ENCODE peak calls at places on chromosomes 7 and 10, in five cellular contexts. One of them, this sample, is unnamed.

GRCh38 chr7:2927592-2927991 is 83.5 kb upstream of the GNA12 start:
- DNase-seq in right lobe of liver: peak
- DNase-seq in A549: no peak
- DNase-seq in neural progenitor cell: no peak
- DNase-seq in aorta: peak
- DNase-seq in this sample: no peak

GRCh38 chr10:116748041-116748440 is 5.7 kb upstream of the HSPA12A start:
- DNase-seq in right lobe of liver: no peak
- DNase-seq in A549: peak
- DNase-seq in neural progenitor cell: no peak
- DNase-seq in aorta: no peak
- DNase-seq in this sample: peak

GRCh38 chr7:151039850-151040548 is 8.3 kb upstream of the ASIC3 start:
- DNase-seq in right lobe of liver: no peak
- DNase-seq in A549: no peak
- DNase-seq in neural progenitor cell: no peak
- DNase-seq in aorta: no peak
- DNase-seq in this sample: no peak

GRCh38 chr7:97752215-97752614 is 20.3 kb downstream of the TAC1 start:
- DNase-seq in right lobe of liver: no peak
- DNase-seq in A549: no peak
- DNase-seq in neural progenitor cell: no peak
- DNase-seq in aorta: no peak
- DNase-seq in this sample: no peak

GRCh38 chr7:128167316-128167691 is 73.8 kb upstream of the LEP start:
- DNase-seq in right lobe of liver: peak
- DNase-seq in A549: peak
- DNase-seq in neural progenitor cell: peak
- DNase-seq in aorta: no peak
- DNase-seq in this sample: peak

GRCh38 chr7:2586326-2587020 is 27.7 kb downstream of the IQCE start:
- DNase-seq in right lobe of liver: no peak
- DNase-seq in A549: no peak
- DNase-seq in neural progenitor cell: no peak
- DNase-seq in aorta: no peak
- DNase-seq in this sample: no peak

GRCh38 chr7:151863386-151864079 is 13.4 kb downstream of the PRKAG2 start:
- DNase-seq in right lobe of liver: peak
- DNase-seq in A549: no peak
- DNase-seq in neural progenitor cell: peak
- DNase-seq in aorta: peak
- DNase-seq in this sample: no peak

GRCh38 chr7:83739527-83739926 is 90.6 kb upstream of the SEMA3E start:
- DNase-seq in right lobe of liver: no peak
- DNase-seq in A549: no peak
- DNase-seq in neural progenitor cell: no peak
- DNase-seq in aorta: no peak
- DNase-seq in this sample: no peak

GRCh38 chr10:68163735-68164134 is 54.4 kb downstream of the MYPN start:
- DNase-seq in right lobe of liver: no peak
- DNase-seq in A549: no peak
- DNase-seq in neural progenitor cell: no peak
- DNase-seq in aorta: no peak
- DNase-seq in this sample: no peak

GRCh38 chr10:73456187-73456890 is 23.0 kb upstream of the MSS51 start:
- DNase-seq in right lobe of liver: no peak
- DNase-seq in A549: no peak
- DNase-seq in neural progenitor cell: no peak
- DNase-seq in aorta: no peak
- DNase-seq in this sample: no peak

GRCh38 chr7:33107136-33108066 is 1.8 kb downstream of the RP9 start:
- DNase-seq in right lobe of liver: no peak
- DNase-seq in A549: peak
- DNase-seq in neural progenitor cell: peak
- DNase-seq in aorta: no peak
- DNase-seq in this sample: peak

GRCh38 chr10:98340946-98341345 is 73.0 kb upstream of the LOXL4 start:
- DNase-seq in right lobe of liver: no peak
- DNase-seq in A549: no peak
- DNase-seq in neural progenitor cell: no peak
- DNase-seq in aorta: no peak
- DNase-seq in this sample: no peak

GRCh38 chr10:2610946-2611345 is 456.4 kb upstream of the PFKP start:
- DNase-seq in right lobe of liver: no peak
- DNase-seq in A549: no peak
- DNase-seq in neural progenitor cell: peak
- DNase-seq in aorta: no peak
- DNase-seq in this sample: no peak

GRCh38 chr7:115328018-115328417 is 406.1 kb downstream of the MDFIC start:
- DNase-seq in right lobe of liver: no peak
- DNase-seq in A549: no peak
- DNase-seq in neural progenitor cell: no peak
- DNase-seq in aorta: no peak
- DNase-seq in this sample: no peak

GRCh38 chr7:4789194-4790077 is 14.0 kb downstream of the AP5Z1 start:
- DNase-seq in right lobe of liver: no peak
- DNase-seq in A549: no peak
- DNase-seq in neural progenitor cell: no peak
- DNase-seq in aorta: no peak
- DNase-seq in this sample: no peak

GRCh38 chr7:146116452-146117219 is at the start of gene CNTNAP2:
- DNase-seq in right lobe of liver: no peak
- DNase-seq in A549: no peak
- DNase-seq in neural progenitor cell: peak
- DNase-seq in aorta: no peak
- DNase-seq in this sample: peak

GRCh38 chr10:109040622-109041021 is 882.7 kb downstream of the XPNPEP1 start:
- DNase-seq in right lobe of liver: no peak
- DNase-seq in A549: no peak
- DNase-seq in neural progenitor cell: no peak
- DNase-seq in aorta: no peak
- DNase-seq in this sample: no peak

GRCh38 chr10:93254180-93254847 is 180.6 kb downstream of the CYP26A1 start:
- DNase-seq in right lobe of liver: peak
- DNase-seq in A549: no peak
- DNase-seq in neural progenitor cell: no peak
- DNase-seq in aorta: no peak
- DNase-seq in this sample: no peak

GRCh38 chr7:37414352-37414983 is 34.2 kb downstream of the ELMO1 start:
- DNase-seq in right lobe of liver: peak
- DNase-seq in A549: no peak
- DNase-seq in neural progenitor cell: no peak
- DNase-seq in aorta: no peak
- DNase-seq in this sample: no peak

GRCh38 chr10:48598243-48598935 is 6.5 kb downstream of the ARHGAP22 start:
- DNase-seq in right lobe of liver: no peak
- DNase-seq in A549: no peak
- DNase-seq in neural progenitor cell: no peak
- DNase-seq in aorta: no peak
- DNase-seq in this sample: no peak

GRCh38 chr10:34713875-34714274 is 101.2 kb downstream of the PARD3 start:
- DNase-seq in right lobe of liver: no peak
- DNase-seq in A549: peak
- DNase-seq in neural progenitor cell: no peak
- DNase-seq in aorta: no peak
- DNase-seq in this sample: peak

GRCh38 chr10:80702143-80702542 is 164.4 kb downstream of the SH2D4B start:
- DNase-seq in right lobe of liver: no peak
- DNase-seq in A549: no peak
- DNase-seq in neural progenitor cell: no peak
- DNase-seq in aorta: no peak
- DNase-seq in this sample: no peak

GRCh38 chr10:30862486-30862885 is 169.2 kb downstream of the ZNF438 start:
- DNase-seq in right lobe of liver: no peak
- DNase-seq in A549: no peak
- DNase-seq in neural progenitor cell: no peak
- DNase-seq in aorta: no peak
- DNase-seq in this sample: no peak

GRCh38 chr7:157097569-157097968 is 41.2 kb upstream of the UBE3C start:
- DNase-seq in right lobe of liver: no peak
- DNase-seq in A549: no peak
- DNase-seq in neural progenitor cell: no peak
- DNase-seq in aorta: no peak
- DNase-seq in this sample: no peak

GRCh38 chr7:64533756-64534155 is 29.1 kb downstream of the ZNF680 start:
- DNase-seq in right lobe of liver: no peak
- DNase-seq in A549: no peak
- DNase-seq in neural progenitor cell: no peak
- DNase-seq in aorta: no peak
- DNase-seq in this sample: no peak

GRCh38 chr10:18164771-18165361 is 24.6 kb downstream of the CACNB2 start:
- DNase-seq in right lobe of liver: no peak
- DNase-seq in A549: no peak
- DNase-seq in neural progenitor cell: no peak
- DNase-seq in aorta: no peak
- DNase-seq in this sample: peak

GRCh38 chr7:63093481-63093880 is 905.2 kb upstream of the ZNF722 start:
- DNase-seq in right lobe of liver: no peak
- DNase-seq in A549: no peak
- DNase-seq in neural progenitor cell: no peak
- DNase-seq in aorta: no peak
- DNase-seq in this sample: peak

GRCh38 chr7:151091431-151091830 is 5.2 kb downstream of the AGAP3 start:
- DNase-seq in right lobe of liver: no peak
- DNase-seq in A549: peak
- DNase-seq in neural progenitor cell: peak
- DNase-seq in aorta: no peak
- DNase-seq in this sample: no peak

GRCh38 chr7:108178393-108178792 is 48.2 kb upstream of the LAMB4 start:
- DNase-seq in right lobe of liver: no peak
- DNase-seq in A549: no peak
- DNase-seq in neural progenitor cell: no peak
- DNase-seq in aorta: no peak
- DNase-seq in this sample: no peak

GRCh38 chr7:98520356-98520932 is 96.6 kb upstream of the NPTX2 start:
- DNase-seq in right lobe of liver: no peak
- DNase-seq in A549: peak
- DNase-seq in neural progenitor cell: no peak
- DNase-seq in aorta: no peak
- DNase-seq in this sample: no peak

GRCh38 chr7:150909192-150909591 is 56.9 kb downstream of the AOC1 start:
- DNase-seq in right lobe of liver: no peak
- DNase-seq in A549: no peak
- DNase-seq in neural progenitor cell: no peak
- DNase-seq in aorta: no peak
- DNase-seq in this sample: no peak

GRCh38 chr10:103254538-103255325 is 9.0 kb downstream of the RPEL1 start:
- DNase-seq in right lobe of liver: no peak
- DNase-seq in A549: peak
- DNase-seq in neural progenitor cell: no peak
- DNase-seq in aorta: no peak
- DNase-seq in this sample: peak

GRCh38 chr10:4174197-4174596 is 389.2 kb upstream of the KLF6 start:
- DNase-seq in right lobe of liver: no peak
- DNase-seq in A549: no peak
- DNase-seq in neural progenitor cell: peak
- DNase-seq in aorta: no peak
- DNase-seq in this sample: peak

GRCh38 chr7:73718438-73718881 is 1.0 kb downstream of the STX1A start:
- DNase-seq in right lobe of liver: no peak
- DNase-seq in A549: no peak
- DNase-seq in neural progenitor cell: no peak
- DNase-seq in aorta: no peak
- DNase-seq in this sample: peak

GRCh38 chr10:14325325-14325955 is 5.3 kb downstream of the FRMD4A start:
- DNase-seq in right lobe of liver: peak
- DNase-seq in A549: peak
- DNase-seq in neural progenitor cell: peak
- DNase-seq in aorta: peak
- DNase-seq in this sample: peak

GRCh38 chr10:33042565-33042964 is 84.5 kb upstream of the ITGB1 start:
- DNase-seq in right lobe of liver: no peak
- DNase-seq in A549: no peak
- DNase-seq in neural progenitor cell: no peak
- DNase-seq in aorta: no peak
- DNase-seq in this sample: no peak
- H3K27ac ChIP-seq in right lobe of liver: no peak
- H3K27ac ChIP-seq in A549: peak
- H3K27ac ChIP-seq in neural progenitor cell: no peak
- H3K27ac ChIP-seq in aorta: no peak
- H3K27ac ChIP-seq in this sample: no peak

GRCh38 chr7:140390466-140391190 is 7.7 kb downstream of the SLC37A3 start:
- DNase-seq in right lobe of liver: no peak
- DNase-seq in A549: no peak
- DNase-seq in neural progenitor cell: no peak
- DNase-seq in aorta: no peak
- DNase-seq in this sample: no peak

GRCh38 chr7:140391634-140392033 is 6.7 kb downstream of the SLC37A3 start:
- DNase-seq in right lobe of liver: no peak
- DNase-seq in A549: no peak
- DNase-seq in neural progenitor cell: no peak
- DNase-seq in aorta: no peak
- DNase-seq in this sample: no peak

GRCh38 chr7:140389445-140389844 is 8.9 kb downstream of the SLC37A3 start:
- DNase-seq in right lobe of liver: no peak
- DNase-seq in A549: no peak
- DNase-seq in neural progenitor cell: no peak
- DNase-seq in aorta: no peak
- DNase-seq in this sample: no peak

GRCh38 chr7:140393756-140394306 is 4.5 kb downstream of the SLC37A3 start:
- DNase-seq in right lobe of liver: no peak
- DNase-seq in A549: no peak
- DNase-seq in neural progenitor cell: no peak
- DNase-seq in aorta: no peak
- DNase-seq in this sample: no peak

GRCh38 chr7:140390034-140390433 is 8.3 kb downstream of the SLC37A3 start:
- DNase-seq in right lobe of liver: no peak
- DNase-seq in A549: no peak
- DNase-seq in neural progenitor cell: no peak
- DNase-seq in aorta: no peak
- DNase-seq in this sample: no peak
- H3K27ac ChIP-seq in right lobe of liver: no peak
- H3K27ac ChIP-seq in A549: no peak
- H3K27ac ChIP-seq in neural progenitor cell: no peak
- H3K27ac ChIP-seq in aorta: no peak
- H3K27ac ChIP-seq in this sample: no peak

GRCh38 chr10:88931548-88931947 is 21.0 kb downstream of the ACTA2 start:
- DNase-seq in right lobe of liver: no peak
- DNase-seq in A549: no peak
- DNase-seq in neural progenitor cell: no peak
- DNase-seq in aorta: no peak
- DNase-seq in this sample: no peak
- H3K27ac ChIP-seq in right lobe of liver: no peak
- H3K27ac ChIP-seq in A549: peak
- H3K27ac ChIP-seq in neural progenitor cell: no peak
- H3K27ac ChIP-seq in aorta: no peak
- H3K27ac ChIP-seq in this sample: no peak

DNA sequence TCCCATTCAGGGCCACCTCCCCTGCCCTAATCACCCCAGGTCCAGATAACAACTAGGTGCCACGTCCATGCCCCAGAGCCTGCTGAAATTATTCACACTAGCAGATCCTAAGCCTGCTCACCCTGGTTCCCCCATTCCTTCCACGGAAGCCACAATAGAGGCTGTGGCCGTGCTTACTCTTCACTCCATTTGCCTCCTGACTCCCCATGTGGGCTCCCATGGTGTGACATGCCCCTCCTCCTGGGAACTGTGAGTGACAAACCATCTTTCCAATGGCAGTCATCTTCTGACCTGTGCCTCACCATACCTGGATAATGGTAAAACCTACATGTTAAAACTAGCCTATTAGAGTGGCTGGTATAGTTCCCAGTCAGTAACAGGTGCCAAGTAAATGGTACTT is 216.2 kb upstream of the PRKCQ start:
- DNase-seq in right lobe of liver: no peak
- DNase-seq in A549: no peak
- DNase-seq in neural progenitor cell: no peak
- DNase-seq in aorta: no peak
- DNase-seq in this sample: no peak
- H3K27ac ChIP-seq in right lobe of liver: no peak
- H3K27ac ChIP-seq in A549: no peak
- H3K27ac ChIP-seq in neural progenitor cell: no peak
- H3K27ac ChIP-seq in aorta: no peak
- H3K27ac ChIP-seq in this sample: no peak

This sample was measured in PC-3.